ENCODE peak calls at places on chromosomes 13 and 19, in four cellular contexts. U is T-helper 1 cell, D is HFF-Myc, X is H54. T is an unnamed sample.

GRCh38 chr13:113415032-113415431 is 38.3 kb downstream of the ADPRHL1 start:
- DNase-seq in D (no peak), U (no peak), X (no peak), T (no peak)

GRCh38 chr19:18541992-18542935 is 1.1 kb downstream of the FKBP8 start:
- DNase-seq in D (no peak), X (no peak), U (no peak), T (no peak)

GRCh38 chr13:84191199-84191598 is 308.9 kb upstream of the SLITRK1 start:
- DNase-seq in D (no peak), X (no peak), U (no peak), T (no peak)

GRCh38 chr13:48232420-48233096 is 448 bp upstream of the ITM2B start:
- DNase-seq in U (peak), D (no peak), X (no peak), T (peak)

GRCh38 chr13:30932481-30933333 is at the start of gene TEX26:
- DNase-seq in X (no peak), U (no peak), D (no peak), T (no peak)

GRCh38 chr13:102003848-102004570 is 397.8 kb downstream of the FGF14 start:
- DNase-seq in U (no peak), D (no peak), X (no peak), T (no peak)

GRCh38 chr19:3362217-3362907 is 4.0 kb upstream of the NFIC start:
- DNase-seq in X (no peak), U (no peak), D (no peak), T (no peak)

GRCh38 chr13:98447881-98448641 is 128.8 kb downstream of the STK24 start:
- DNase-seq in U (peak), D (no peak), X (no peak), T (no peak)

GRCh38 chr13:21973437-21974125 is 302.7 kb downstream of the FGF9 start:
- DNase-seq in D (no peak), X (no peak), U (no peak), T (no peak)

GRCh38 chr13:73303858-73304257 is 245.1 kb downstream of the KLF5 start:
- DNase-seq in U (peak), X (peak), D (no peak), T (peak)

GRCh38 chr19:27742041-27742440 is 1470.9 kb downstream of the UQCRFS1 start:
- DNase-seq in U (no peak), X (no peak), D (no peak), T (no peak)

GRCh38 chr13:112861876-112862615 is 107.0 kb upstream of the MCF2L start:
- DNase-seq in X (no peak), U (no peak), D (no peak), T (no peak)

GRCh38 chr13:99176309-99177276 is 24.1 kb upstream of the UBAC2 start:
- DNase-seq in U (peak), X (peak), D (no peak), T (peak)

GRCh38 chr13:93824286-93824685 is 597.7 kb downstream of the GPC6 start:
- DNase-seq in U (no peak), D (no peak), X (no peak), T (no peak)

GRCh38 chr13:30165071-30165470 is 142.3 kb downstream of the KATNAL1 start:
- DNase-seq in X (no peak), U (no peak), D (no peak), T (no peak)

GRCh38 chr19:33687761-33688656 is 66.3 kb downstream of the CHST8 start:
- DNase-seq in X (no peak), U (no peak), D (no peak), T (no peak)

GRCh38 chr19:37990362-37990761 is 83.4 kb downstream of the SIPA1L3 start:
- DNase-seq in D (no peak), X (peak), U (no peak), T (no peak)

GRCh38 chr13:50174630-50175029 is 159.4 kb downstream of the KCNRG start:
- DNase-seq in U (no peak), X (no peak), D (no peak), T (no peak)

GRCh38 chr19:4304509-4305252 is at the start of gene FSD1:
- DNase-seq in U (peak), X (peak), D (no peak), T (peak)

GRCh38 chr19:47895165-47895782 is 9.2 kb upstream of the SULT2A1 start:
- DNase-seq in U (no peak), D (no peak), X (no peak), T (no peak)

GRCh38 chr13:21546372-21546771 is 57.6 kb downstream of the MICU2 start:
- DNase-seq in X (no peak), D (no peak), U (no peak), T (no peak)

GRCh38 chr13:81051873-81052272 is 710.9 kb upstream of the SPRY2 start:
- DNase-seq in D (no peak), U (no peak), X (no peak), T (no peak)

GRCh38 chr13:22201395-22201794 is 530.5 kb downstream of the FGF9 start:
- DNase-seq in D (no peak), U (no peak), X (no peak), T (no peak)

GRCh38 chr13:38905861-38906260 is 84.8 kb downstream of the STOML3 start:
- DNase-seq in U (no peak), D (no peak), X (no peak), T (no peak)

T was measured in Caki2.